ENCODE peak calls at places on chromosome 10, in six cellular contexts. Y is fibroblast of lung, D is brain microvascular endothelial cell, N is natural killer cell, A is heart right ventricle, Q is type B pancreatic cell. W is an unnamed sample.

GRCh38 chr10:51397244-51397643 is 302.2 kb downstream of the CSTF2T start:
- DNase-seq in Y (no peak), D (no peak), N (no peak), A (no peak), Q (no peak), W (no peak)

GRCh38 chr10:44193567-44194220 is 191.2 kb downstream of the CXCL12 start:
- DNase-seq in Y (no peak), D (no peak), N (no peak), A (no peak), Q (peak), W (no peak)

GRCh38 chr10:78148564-78148963 is 114.9 kb downstream of the RPS24 start:
- DNase-seq in Y (no peak), D (no peak), N (no peak), A (no peak), Q (no peak), W (no peak)

GRCh38 chr10:114629824-114630430 is 28.1 kb downstream of the ABLIM1 start:
- DNase-seq in Y (no peak), D (no peak), N (no peak), A (no peak), Q (no peak), W (no peak)

GRCh38 chr10:52740913-52741675 is 31.5 kb downstream of the MBL2 start:
- DNase-seq in Y (peak), D (peak), N (peak), A (no peak), Q (no peak), W (peak)

GRCh38 chr10:29130190-29130673 is 158.6 kb upstream of the LYZL1 start:
- DNase-seq in Y (peak), D (no peak), N (no peak), A (no peak), Q (no peak), W (peak)

GRCh38 chr10:70679498-70679897 is 7.2 kb downstream of the ADAMTS14 start:
- DNase-seq in Y (peak), D (no peak), N (no peak), A (peak), Q (no peak), W (no peak)

GRCh38 chr10:46220872-46221538 is 65.8 kb upstream of the ANTXRL start:
- DNase-seq in Y (no peak), D (no peak), N (no peak), A (no peak), Q (no peak), W (no peak)

GRCh38 chr10:34206602-34207268 is 608.4 kb downstream of the PARD3 start:
- DNase-seq in Y (no peak), D (no peak), N (no peak), A (no peak), Q (no peak), W (no peak)

GRCh38 chr10:110416776-110417732 is 80.7 kb upstream of the DUSP5 start:
- DNase-seq in Y (no peak), D (no peak), N (no peak), A (no peak), Q (no peak), W (peak)

GRCh38 chr10:184911-185310 is 49.7 kb downstream of the ZMYND11 start:
- DNase-seq in Y (peak), D (no peak), N (no peak), A (no peak), Q (no peak), W (no peak)

GRCh38 chr10:5196613-5197234 is at the start of gene AKR1C4:
- DNase-seq in Y (no peak), D (no peak), N (no peak), A (no peak), Q (no peak), W (no peak)

GRCh38 chr10:89342219-89342966 is 14.6 kb downstream of the IFIT3 start:
- DNase-seq in Y (peak), D (peak), N (no peak), A (peak), Q (no peak), W (peak)

GRCh38 chr10:78218833-78219490 is 185.3 kb downstream of the RPS24 start:
- DNase-seq in Y (no peak), D (no peak), N (no peak), A (no peak), Q (no peak), W (no peak)

GRCh38 chr10:102511562-102512274 is 7.9 kb downstream of the SUFU start:
- DNase-seq in Y (no peak), D (no peak), N (no peak), A (no peak), Q (no peak), W (no peak)

GRCh38 chr10:96699613-96700012 is 20.7 kb downstream of the PIK3AP1 start:
- DNase-seq in Y (no peak), D (no peak), N (no peak), A (no peak), Q (no peak), W (no peak)

GRCh38 chr10:95176101-95176500 is 17.9 kb upstream of the ACSM6 start:
- DNase-seq in Y (no peak), D (no peak), N (no peak), A (no peak), Q (no peak), W (no peak)
- TF ChIP-seq CTCF in Y (no peak), D (no peak), N (no peak), A (no peak), Q (no peak), W (no peak)

DNA sequence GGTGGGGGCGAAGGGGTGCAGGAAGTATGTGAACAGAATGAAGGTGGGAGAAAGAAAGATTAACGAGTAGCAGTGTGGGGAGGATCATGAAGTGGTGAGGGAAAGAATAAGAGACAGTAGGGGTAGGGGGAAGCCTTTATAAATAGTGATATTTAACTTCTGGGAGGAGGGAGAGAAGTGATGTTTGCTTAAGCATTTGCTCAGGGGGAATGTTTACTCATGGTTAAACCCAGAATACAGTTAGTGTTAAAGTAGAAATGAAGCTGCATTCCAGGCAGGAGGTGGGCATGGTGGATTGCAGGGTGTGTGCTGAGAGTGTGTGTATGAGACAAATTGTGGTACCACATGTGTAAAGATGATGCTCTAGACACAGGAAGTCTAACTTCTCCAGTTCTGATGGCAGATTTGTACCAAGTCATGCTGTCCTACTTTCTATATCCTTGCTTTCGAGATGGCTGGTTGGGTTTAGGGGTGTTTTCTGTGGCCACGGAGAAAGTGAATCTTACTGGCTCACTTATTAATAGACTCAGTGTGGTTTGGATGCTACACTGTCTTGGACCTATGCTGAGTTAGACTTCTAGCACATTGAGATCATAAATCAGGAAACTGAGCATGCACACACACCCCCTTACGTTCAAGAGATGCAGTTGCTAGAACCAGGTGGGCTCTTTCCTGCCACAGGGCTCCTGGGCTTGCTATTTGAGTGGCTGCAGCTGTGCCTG is 10.6 kb upstream of the DNMBP start:
- DNase-seq in Y (no peak), D (no peak), N (no peak), A (no peak), Q (no peak), W (no peak)
- TF ChIP-seq CTCF in Y (peak), D (no peak), N (no peak), A (no peak), Q (no peak), W (no peak)

GRCh38 chr10:93993414-93993781 is 333 bp upstream of the PLCE1 start:
- DNase-seq in Y (no peak), D (no peak), N (no peak), A (no peak), Q (no peak), W (no peak)

GRCh38 chr10:93991596-93992284 is 2.0 kb upstream of the PLCE1 start:
- DNase-seq in Y (peak), D (peak), N (no peak), A (peak), Q (no peak), W (peak)

GRCh38 chr10:93992400-93993030 is 1.2 kb upstream of the PLCE1 start:
- DNase-seq in Y (peak), D (no peak), N (no peak), A (no peak), Q (no peak), W (no peak)

GRCh38 chr10:93993782-93994668 is at the start of gene PLCE1:
- DNase-seq in Y (peak), D (no peak), N (no peak), A (peak), Q (peak), W (no peak)

DNA sequence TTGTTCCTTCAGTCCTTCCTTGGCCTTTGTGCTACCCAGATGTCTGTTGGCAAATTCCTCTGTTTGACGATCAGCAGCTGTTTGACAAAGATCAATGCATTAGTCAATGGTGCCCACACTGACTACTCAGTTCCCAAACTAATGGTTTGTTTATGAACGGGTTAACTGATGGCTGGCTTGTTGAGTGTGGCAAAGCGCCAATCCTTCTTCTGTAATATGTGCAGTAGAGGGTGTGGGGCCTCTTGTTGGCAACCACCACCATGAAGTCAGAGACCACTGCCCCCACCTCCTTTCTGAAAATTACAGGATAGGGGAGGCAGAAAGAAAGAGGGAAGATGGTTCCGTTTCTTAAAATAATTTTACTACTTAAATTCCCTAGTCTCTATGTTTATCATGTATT is 2.6 kb upstream of the PLCE1 start:
- DNase-seq in Y (peak), D (no peak), N (no peak), A (no peak), Q (no peak), W (no peak)
- TF ChIP-seq CTCF in Y (no peak), D (no peak), N (no peak), A (no peak), Q (no peak), W (no peak)

GRCh38 chr10:124336186-124336585 is 82.5 kb downstream of the OAT start:
- DNase-seq in Y (peak), D (peak), N (no peak), A (no peak), Q (no peak), W (peak)

GRCh38 chr10:124329368-124329767 is 89.4 kb downstream of the OAT start:
- DNase-seq in Y (no peak), D (no peak), N (no peak), A (no peak), Q (no peak), W (no peak)

GRCh38 chr10:124329941-124330340 is 88.8 kb downstream of the OAT start:
- DNase-seq in Y (no peak), D (no peak), N (no peak), A (no peak), Q (peak), W (no peak)

GRCh38 chr10:124328514-124329220 is 90.1 kb downstream of the OAT start:
- DNase-seq in Y (no peak), D (no peak), N (no peak), A (no peak), Q (no peak), W (no peak)

GRCh38 chr10:124332426-124332825 is 86.3 kb downstream of the OAT start:
- DNase-seq in Y (no peak), D (peak), N (no peak), A (no peak), Q (no peak), W (no peak)
- TF ChIP-seq CTCF in Y (no peak), D (no peak), N (no peak), A (no peak), Q (no peak), W (no peak)

GRCh38 chr10:127040756-127041155 is 135.5 kb downstream of the DOCK1 start:
- DNase-seq in Y (peak), D (no peak), N (no peak), A (no peak), Q (no peak), W (peak)
- TF ChIP-seq CTCF in Y (no peak), D (no peak), N (no peak), A (no peak), Q (no peak), W (no peak)

DNA sequence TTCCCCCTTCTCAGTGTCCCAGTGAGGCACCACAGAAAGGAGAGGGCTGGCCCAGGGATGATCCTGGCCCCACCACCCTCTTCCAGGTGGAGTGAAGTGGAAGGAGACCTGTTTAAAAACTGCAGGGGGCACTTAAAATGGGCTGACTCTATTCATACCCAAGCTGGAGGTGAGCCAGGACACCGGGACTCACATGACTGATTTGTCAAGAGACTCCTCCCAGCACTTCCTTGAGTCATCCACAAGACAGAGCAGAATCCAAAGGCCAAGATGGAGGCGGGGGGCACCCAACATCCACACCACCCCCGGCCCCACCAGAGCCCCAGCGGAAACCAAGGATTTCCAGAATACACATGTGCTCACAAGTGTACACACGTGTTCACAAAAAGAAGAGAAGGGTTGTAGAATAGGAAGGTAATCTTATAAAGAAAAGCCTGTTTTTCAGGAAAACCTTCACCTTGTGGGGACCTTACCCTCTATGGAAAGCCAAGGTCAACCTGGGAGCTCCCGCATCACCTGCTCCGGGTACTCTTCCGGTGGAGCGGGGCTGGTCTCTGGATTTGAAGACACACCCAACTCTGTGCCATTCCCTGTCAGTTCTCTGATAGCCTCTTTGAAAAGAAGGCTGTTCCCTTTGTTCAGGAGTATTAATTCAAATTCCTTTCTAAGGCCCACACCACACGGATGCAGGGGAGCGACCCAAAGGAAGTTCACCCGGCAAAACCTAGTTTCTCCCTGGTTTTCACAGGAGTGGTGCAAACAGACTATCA is 10.9 kb downstream of the CTBP2 start:
- DNase-seq in Y (peak), D (peak), N (no peak), A (peak), Q (no peak), W (peak)
- TF ChIP-seq CTCF in Y (no peak), D (no peak), N (no peak), A (no peak), Q (no peak), W (no peak)

GRCh38 chr10:13439771-13440708 is 88.8 kb downstream of the BEND7 start:
- DNase-seq in Y (peak), D (peak), N (peak), A (peak), Q (peak), W (peak)
- TF ChIP-seq CTCF in Y (peak), D (peak), N (peak), A (peak), Q (peak), W (peak)

GRCh38 chr10:86642499-86642898 is 11.8 kb upstream of the OPN4 start:
- DNase-seq in Y (no peak), D (no peak), N (no peak), A (no peak), Q (no peak), W (peak)
- TF ChIP-seq CTCF in Y (no peak), D (no peak), N (no peak), A (peak), Q (no peak), W (no peak)

GRCh38 chr10:91880310-91880709 is 29.0 kb downstream of the FGFBP3 start:
- DNase-seq in Y (no peak), D (no peak), N (no peak), A (no peak), Q (no peak), W (peak)
- TF ChIP-seq CTCF in Y (no peak), D (peak), N (no peak), A (no peak), Q (peak), W (no peak)

DNA sequence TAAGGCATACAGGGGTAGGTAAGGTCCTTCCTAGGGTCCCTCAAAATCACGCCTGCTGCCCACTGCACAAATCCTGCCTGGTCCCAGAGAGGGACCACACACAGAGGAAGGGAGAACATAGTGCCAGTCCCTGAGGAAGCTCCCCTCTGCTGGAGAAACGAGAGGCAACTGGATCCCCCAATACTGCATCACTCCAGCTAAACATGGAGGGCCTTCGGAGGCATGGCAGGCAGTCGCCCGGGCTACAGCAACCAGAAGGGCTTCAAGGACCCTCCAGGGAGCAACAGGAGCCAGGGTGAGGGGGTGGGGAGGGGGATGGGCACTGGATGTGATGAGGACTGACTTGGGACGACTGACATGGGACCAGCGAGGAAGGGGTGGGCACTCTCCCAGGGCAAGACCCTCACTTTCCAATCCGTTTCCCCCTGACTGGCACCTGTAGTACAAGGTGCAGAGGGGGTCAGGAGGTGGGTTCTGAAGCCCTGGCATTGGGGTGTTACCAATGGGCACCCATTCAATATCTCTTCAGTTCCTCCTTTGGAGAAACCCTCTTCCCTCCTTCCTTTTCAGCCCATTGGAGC is 21.7 kb downstream of the DDIT4 start:
- DNase-seq in Y (no peak), D (no peak), N (no peak), A (no peak), Q (no peak), W (no peak)
- TF ChIP-seq CTCF in Y (no peak), D (no peak), N (no peak), A (no peak), Q (no peak), W (no peak)

W was measured in MCF 10A.